ENCODE peak calls at places on chromosomes 7 and 10, in eight cellular contexts. One of them, this sample, is unnamed.

GRCh38 chr10:79066460-79067240 is 2.1 kb upstream of the ZMIZ1 start:
- ATAC-seq in activated T-helper 17 cell treated with anti-CD3 and anti-CD28 coated beads, Interleukin-2, amount 50 U/mL, for 72 hours: peak
- ATAC-seq in CD4-positive, alpha-beta T cell: no peak
- ATAC-seq in naive thymus-derived CD4-positive, alpha-beta T cell: no peak
- ATAC-seq in psoas muscle: peak
- ATAC-seq in activated naive CD8-positive, alpha-beta T cell treated with anti-CD3 and anti-CD28 coated beads, Interleukin-2, amount 10 ng/mL, durations not matched to agents 7 days and 5 days: no peak
- ATAC-seq in IMR-90: peak
- ATAC-seq in activated T-cell treated with anti-CD3 and anti-CD28 coated beads, Interleukin-2, amount 50 U/mL, for 72 hours: no peak
- ATAC-seq in this sample: peak

GRCh38 chr7:94436700-94437099 is 42.0 kb downstream of the COL1A2 start:
- ATAC-seq in activated naive CD8-positive, alpha-beta T cell treated with anti-CD3 and anti-CD28 coated beads, Interleukin-2, amount 10 ng/mL, durations not matched to agents 7 days and 5 days: no peak
- ATAC-seq in IMR-90: no peak
- ATAC-seq in psoas muscle: no peak
- ATAC-seq in activated T-helper 17 cell treated with anti-CD3 and anti-CD28 coated beads, Interleukin-2, amount 50 U/mL, for 72 hours: no peak
- ATAC-seq in activated T-cell treated with anti-CD3 and anti-CD28 coated beads, Interleukin-2, amount 50 U/mL, for 72 hours: no peak
- ATAC-seq in CD4-positive, alpha-beta T cell: no peak
- ATAC-seq in naive thymus-derived CD4-positive, alpha-beta T cell: no peak
- ATAC-seq in this sample: no peak

GRCh38 chr10:35882422-35883150 is 240.5 kb upstream of the FZD8 start:
- ATAC-seq in activated T-cell treated with anti-CD3 and anti-CD28 coated beads, Interleukin-2, amount 50 U/mL, for 72 hours: no peak
- ATAC-seq in naive thymus-derived CD4-positive, alpha-beta T cell: no peak
- ATAC-seq in IMR-90: no peak
- ATAC-seq in activated naive CD8-positive, alpha-beta T cell treated with anti-CD3 and anti-CD28 coated beads, Interleukin-2, amount 10 ng/mL, durations not matched to agents 7 days and 5 days: no peak
- ATAC-seq in CD4-positive, alpha-beta T cell: no peak
- ATAC-seq in psoas muscle: no peak
- ATAC-seq in activated T-helper 17 cell treated with anti-CD3 and anti-CD28 coated beads, Interleukin-2, amount 50 U/mL, for 72 hours: no peak
- ATAC-seq in this sample: no peak

GRCh38 chr10:14555806-14556205 is 218.9 kb downstream of the FAM107B start:
- ATAC-seq in psoas muscle: no peak
- ATAC-seq in activated T-cell treated with anti-CD3 and anti-CD28 coated beads, Interleukin-2, amount 50 U/mL, for 72 hours: no peak
- ATAC-seq in naive thymus-derived CD4-positive, alpha-beta T cell: no peak
- ATAC-seq in activated naive CD8-positive, alpha-beta T cell treated with anti-CD3 and anti-CD28 coated beads, Interleukin-2, amount 10 ng/mL, durations not matched to agents 7 days and 5 days: no peak
- ATAC-seq in IMR-90: peak
- ATAC-seq in activated T-helper 17 cell treated with anti-CD3 and anti-CD28 coated beads, Interleukin-2, amount 50 U/mL, for 72 hours: peak
- ATAC-seq in CD4-positive, alpha-beta T cell: no peak
- ATAC-seq in this sample: no peak

GRCh38 chr7:1530946-1531262 is 402 bp downstream of the MAFK start:
- ATAC-seq in CD4-positive, alpha-beta T cell: peak
- ATAC-seq in activated T-helper 17 cell treated with anti-CD3 and anti-CD28 coated beads, Interleukin-2, amount 50 U/mL, for 72 hours: no peak
- ATAC-seq in psoas muscle: no peak
- ATAC-seq in naive thymus-derived CD4-positive, alpha-beta T cell: peak
- ATAC-seq in IMR-90: no peak
- ATAC-seq in activated T-cell treated with anti-CD3 and anti-CD28 coated beads, Interleukin-2, amount 50 U/mL, for 72 hours: peak
- ATAC-seq in activated naive CD8-positive, alpha-beta T cell treated with anti-CD3 and anti-CD28 coated beads, Interleukin-2, amount 10 ng/mL, durations not matched to agents 7 days and 5 days: peak
- ATAC-seq in this sample: no peak

GRCh38 chr7:47303014-47303694 is 278.8 kb downstream of the TNS3 start:
- ATAC-seq in activated naive CD8-positive, alpha-beta T cell treated with anti-CD3 and anti-CD28 coated beads, Interleukin-2, amount 10 ng/mL, durations not matched to agents 7 days and 5 days: no peak
- ATAC-seq in IMR-90: no peak
- ATAC-seq in CD4-positive, alpha-beta T cell: no peak
- ATAC-seq in activated T-cell treated with anti-CD3 and anti-CD28 coated beads, Interleukin-2, amount 50 U/mL, for 72 hours: no peak
- ATAC-seq in naive thymus-derived CD4-positive, alpha-beta T cell: no peak
- ATAC-seq in activated T-helper 17 cell treated with anti-CD3 and anti-CD28 coated beads, Interleukin-2, amount 50 U/mL, for 72 hours: no peak
- ATAC-seq in psoas muscle: no peak
- ATAC-seq in this sample: no peak

GRCh38 chr7:127478040-127478386 is 85.5 kb upstream of the ZNF800 start:
- ATAC-seq in IMR-90: no peak
- ATAC-seq in psoas muscle: no peak
- ATAC-seq in CD4-positive, alpha-beta T cell: peak
- ATAC-seq in naive thymus-derived CD4-positive, alpha-beta T cell: peak
- ATAC-seq in activated naive CD8-positive, alpha-beta T cell treated with anti-CD3 and anti-CD28 coated beads, Interleukin-2, amount 10 ng/mL, durations not matched to agents 7 days and 5 days: no peak
- ATAC-seq in activated T-cell treated with anti-CD3 and anti-CD28 coated beads, Interleukin-2, amount 50 U/mL, for 72 hours: no peak
- ATAC-seq in activated T-helper 17 cell treated with anti-CD3 and anti-CD28 coated beads, Interleukin-2, amount 50 U/mL, for 72 hours: no peak
- ATAC-seq in this sample: no peak

GRCh38 chr7:106426803-106427202 is 142.0 kb upstream of the NAMPT start:
- ATAC-seq in psoas muscle: no peak
- ATAC-seq in activated T-cell treated with anti-CD3 and anti-CD28 coated beads, Interleukin-2, amount 50 U/mL, for 72 hours: no peak
- ATAC-seq in activated T-helper 17 cell treated with anti-CD3 and anti-CD28 coated beads, Interleukin-2, amount 50 U/mL, for 72 hours: no peak
- ATAC-seq in activated naive CD8-positive, alpha-beta T cell treated with anti-CD3 and anti-CD28 coated beads, Interleukin-2, amount 10 ng/mL, durations not matched to agents 7 days and 5 days: no peak
- ATAC-seq in IMR-90: no peak
- ATAC-seq in CD4-positive, alpha-beta T cell: no peak
- ATAC-seq in naive thymus-derived CD4-positive, alpha-beta T cell: no peak
- ATAC-seq in this sample: no peak

GRCh38 chr10:114743552-114744231 is 77.9 kb upstream of the FHIP2A start:
- ATAC-seq in activated naive CD8-positive, alpha-beta T cell treated with anti-CD3 and anti-CD28 coated beads, Interleukin-2, amount 10 ng/mL, durations not matched to agents 7 days and 5 days: no peak
- ATAC-seq in activated T-helper 17 cell treated with anti-CD3 and anti-CD28 coated beads, Interleukin-2, amount 50 U/mL, for 72 hours: no peak
- ATAC-seq in IMR-90: no peak
- ATAC-seq in activated T-cell treated with anti-CD3 and anti-CD28 coated beads, Interleukin-2, amount 50 U/mL, for 72 hours: no peak
- ATAC-seq in naive thymus-derived CD4-positive, alpha-beta T cell: no peak
- ATAC-seq in psoas muscle: no peak
- ATAC-seq in CD4-positive, alpha-beta T cell: no peak
- ATAC-seq in this sample: no peak

GRCh38 chr10:62022830-62023229 is 121.3 kb downstream of the ARID5B start:
- ATAC-seq in naive thymus-derived CD4-positive, alpha-beta T cell: no peak
- ATAC-seq in psoas muscle: no peak
- ATAC-seq in IMR-90: no peak
- ATAC-seq in CD4-positive, alpha-beta T cell: no peak
- ATAC-seq in activated T-cell treated with anti-CD3 and anti-CD28 coated beads, Interleukin-2, amount 50 U/mL, for 72 hours: peak
- ATAC-seq in activated T-helper 17 cell treated with anti-CD3 and anti-CD28 coated beads, Interleukin-2, amount 50 U/mL, for 72 hours: peak
- ATAC-seq in activated naive CD8-positive, alpha-beta T cell treated with anti-CD3 and anti-CD28 coated beads, Interleukin-2, amount 10 ng/mL, durations not matched to agents 7 days and 5 days: no peak
- ATAC-seq in this sample: no peak

GRCh38 chr10:95406651-95407280 is 116.0 kb upstream of the PDLIM1 start:
- ATAC-seq in activated T-helper 17 cell treated with anti-CD3 and anti-CD28 coated beads, Interleukin-2, amount 50 U/mL, for 72 hours: no peak
- ATAC-seq in psoas muscle: peak
- ATAC-seq in naive thymus-derived CD4-positive, alpha-beta T cell: no peak
- ATAC-seq in IMR-90: no peak
- ATAC-seq in activated naive CD8-positive, alpha-beta T cell treated with anti-CD3 and anti-CD28 coated beads, Interleukin-2, amount 10 ng/mL, durations not matched to agents 7 days and 5 days: no peak
- ATAC-seq in activated T-cell treated with anti-CD3 and anti-CD28 coated beads, Interleukin-2, amount 50 U/mL, for 72 hours: no peak
- ATAC-seq in CD4-positive, alpha-beta T cell: no peak
- ATAC-seq in this sample: peak

GRCh38 chr7:140441519-140441918 is 37.7 kb downstream of the RAB19 start:
- ATAC-seq in activated T-helper 17 cell treated with anti-CD3 and anti-CD28 coated beads, Interleukin-2, amount 50 U/mL, for 72 hours: no peak
- ATAC-seq in activated naive CD8-positive, alpha-beta T cell treated with anti-CD3 and anti-CD28 coated beads, Interleukin-2, amount 10 ng/mL, durations not matched to agents 7 days and 5 days: no peak
- ATAC-seq in CD4-positive, alpha-beta T cell: no peak
- ATAC-seq in IMR-90: no peak
- ATAC-seq in activated T-cell treated with anti-CD3 and anti-CD28 coated beads, Interleukin-2, amount 50 U/mL, for 72 hours: no peak
- ATAC-seq in naive thymus-derived CD4-positive, alpha-beta T cell: no peak
- ATAC-seq in psoas muscle: no peak
- ATAC-seq in this sample: no peak

GRCh38 chr7:102888561-102889233 is 24.1 kb upstream of the LRRC17 start:
- ATAC-seq in CD4-positive, alpha-beta T cell: no peak
- ATAC-seq in activated naive CD8-positive, alpha-beta T cell treated with anti-CD3 and anti-CD28 coated beads, Interleukin-2, amount 10 ng/mL, durations not matched to agents 7 days and 5 days: no peak
- ATAC-seq in activated T-helper 17 cell treated with anti-CD3 and anti-CD28 coated beads, Interleukin-2, amount 50 U/mL, for 72 hours: no peak
- ATAC-seq in naive thymus-derived CD4-positive, alpha-beta T cell: no peak
- ATAC-seq in psoas muscle: no peak
- ATAC-seq in IMR-90: no peak
- ATAC-seq in activated T-cell treated with anti-CD3 and anti-CD28 coated beads, Interleukin-2, amount 50 U/mL, for 72 hours: no peak
- ATAC-seq in this sample: no peak

GRCh38 chr10:110399163-110400094 is 94.7 kb upstream of the SMNDC1 start:
- ATAC-seq in activated T-cell treated with anti-CD3 and anti-CD28 coated beads, Interleukin-2, amount 50 U/mL, for 72 hours: no peak
- ATAC-seq in activated naive CD8-positive, alpha-beta T cell treated with anti-CD3 and anti-CD28 coated beads, Interleukin-2, amount 10 ng/mL, durations not matched to agents 7 days and 5 days: no peak
- ATAC-seq in CD4-positive, alpha-beta T cell: no peak
- ATAC-seq in psoas muscle: no peak
- ATAC-seq in naive thymus-derived CD4-positive, alpha-beta T cell: no peak
- ATAC-seq in IMR-90: peak
- ATAC-seq in activated T-helper 17 cell treated with anti-CD3 and anti-CD28 coated beads, Interleukin-2, amount 50 U/mL, for 72 hours: no peak
- ATAC-seq in this sample: peak

GRCh38 chr10:14584643-14585042 is 190.1 kb downstream of the FAM107B start:
- ATAC-seq in naive thymus-derived CD4-positive, alpha-beta T cell: no peak
- ATAC-seq in IMR-90: no peak
- ATAC-seq in psoas muscle: no peak
- ATAC-seq in CD4-positive, alpha-beta T cell: no peak
- ATAC-seq in activated naive CD8-positive, alpha-beta T cell treated with anti-CD3 and anti-CD28 coated beads, Interleukin-2, amount 10 ng/mL, durations not matched to agents 7 days and 5 days: peak
- ATAC-seq in activated T-helper 17 cell treated with anti-CD3 and anti-CD28 coated beads, Interleukin-2, amount 50 U/mL, for 72 hours: peak
- ATAC-seq in activated T-cell treated with anti-CD3 and anti-CD28 coated beads, Interleukin-2, amount 50 U/mL, for 72 hours: peak
- ATAC-seq in this sample: no peak

GRCh38 chr7:151773795-151774194 is 103.1 kb downstream of the PRKAG2 start:
- ATAC-seq in activated naive CD8-positive, alpha-beta T cell treated with anti-CD3 and anti-CD28 coated beads, Interleukin-2, amount 10 ng/mL, durations not matched to agents 7 days and 5 days: no peak
- ATAC-seq in IMR-90: no peak
- ATAC-seq in psoas muscle: no peak
- ATAC-seq in activated T-helper 17 cell treated with anti-CD3 and anti-CD28 coated beads, Interleukin-2, amount 50 U/mL, for 72 hours: no peak
- ATAC-seq in CD4-positive, alpha-beta T cell: no peak
- ATAC-seq in naive thymus-derived CD4-positive, alpha-beta T cell: no peak
- ATAC-seq in activated T-cell treated with anti-CD3 and anti-CD28 coated beads, Interleukin-2, amount 50 U/mL, for 72 hours: no peak
- ATAC-seq in this sample: no peak

GRCh38 chr10:30583778-30584415 is 45.7 kb downstream of the LYZL2 start:
- ATAC-seq in CD4-positive, alpha-beta T cell: no peak
- ATAC-seq in psoas muscle: peak
- ATAC-seq in naive thymus-derived CD4-positive, alpha-beta T cell: peak
- ATAC-seq in activated naive CD8-positive, alpha-beta T cell treated with anti-CD3 and anti-CD28 coated beads, Interleukin-2, amount 10 ng/mL, durations not matched to agents 7 days and 5 days: no peak
- ATAC-seq in activated T-helper 17 cell treated with anti-CD3 and anti-CD28 coated beads, Interleukin-2, amount 50 U/mL, for 72 hours: peak
- ATAC-seq in IMR-90: peak
- ATAC-seq in activated T-cell treated with anti-CD3 and anti-CD28 coated beads, Interleukin-2, amount 50 U/mL, for 72 hours: peak
- ATAC-seq in this sample: peak